ENCODE peak calls at places on chromosome 21, in ten cellular contexts. K is hepatocyte; V is suprapubic skin; B is pancreas; F is GM23338; D is iPS DF 6.9; U is uterus; T is A673; L is CD4-positive, alpha-beta T cell; W is MM.1S. Z is an unnamed sample.

GRCh38 chr21:45513741-45514310 is 28.4 kb downstream of the SLC19A1 start:
- DNase-seq in K (no peak), V (peak; percentile 34), B (peak; percentile 23), F (no peak), D (no peak), U (no peak), T (no peak), L (no peak), W (no peak), Z (no peak)

GRCh38 chr21:45204395-45204794 is 83.3 kb downstream of the POFUT2 start:
- DNase-seq in K (no peak), V (no peak), B (no peak), F (no peak), D (no peak), U (no peak), T (no peak), L (no peak), W (no peak), Z (no peak)

GRCh38 chr21:16800536-16800935 is 712.3 kb upstream of the CXADR start:
- DNase-seq in K (no peak), V (no peak), B (no peak), F (no peak), D (no peak), U (no peak), T (no peak), L (no peak), W (no peak), Z (no peak)

GRCh38 chr21:45285266-45285931 is 2.3 kb downstream of the POFUT2 start:
- DNase-seq in K (no peak), V (peak; percentile 49), B (no peak), F (no peak), D (no peak), U (peak; percentile 10), T (no peak), L (no peak), W (no peak), Z (no peak)

GRCh38 chr21:41403966-41404365 is 22.1 kb upstream of the MX1 start:
- DNase-seq in K (no peak), V (no peak), B (no peak), F (no peak), D (no peak), U (no peak), T (no peak), L (no peak), W (no peak), Z (no peak)

GRCh38 chr21:38478782-38479181 is 19.5 kb downstream of the ERG start:
- DNase-seq in K (no peak), V (no peak), B (no peak), F (no peak), D (no peak), U (no peak), T (no peak), L (no peak), W (peak; percentile 78), Z (no peak)

GRCh38 chr21:37220433-37220980 is 46.6 kb downstream of the VPS26C start:
- DNase-seq in K (no peak), V (no peak), B (no peak), F (peak; percentile 66), D (no peak), U (no peak), T (peak; percentile 44), L (no peak), W (peak; percentile 12), Z (peak; percentile 56)

GRCh38 chr21:17495680-17496079 is 17.2 kb upstream of the CXADR start:
- DNase-seq in K (no peak), V (no peak), B (no peak), F (no peak), D (no peak), U (no peak), T (no peak), L (no peak), W (no peak), Z (no peak)

GRCh38 chr21:16211339-16212303 is 481.8 kb downstream of the USP25 start:
- DNase-seq in K (no peak), V (no peak), B (no peak), F (no peak), D (no peak), U (no peak), T (peak; percentile 3), L (no peak), W (no peak), Z (no peak)

GRCh38 chr21:46667191-46667734 is 31.8 kb downstream of the PRMT2 start:
- DNase-seq in K (no peak), V (no peak), B (no peak), F (peak; percentile 70), D (no peak), U (no peak), T (peak; percentile 39), L (no peak), W (no peak), Z (no peak)

GRCh38 chr21:46667735-46668380 is 32.4 kb downstream of the PRMT2 start:
- DNase-seq in K (peak; percentile 41), V (no peak), B (no peak), F (peak; percentile 69), D (no peak), U (no peak), T (peak; percentile 58), L (no peak), W (no peak), Z (no peak)

GRCh38 chr21:46664316-46664995 is 29.0 kb downstream of the PRMT2 start:
- DNase-seq in K (no peak), V (no peak), B (no peak), F (no peak), D (no peak), U (no peak), T (no peak), L (no peak), W (no peak), Z (no peak)

GRCh38 chr21:46663754-46664153 is 28.3 kb downstream of the PRMT2 start:
- DNase-seq in K (no peak), V (no peak), B (no peak), F (no peak), D (no peak), U (no peak), T (no peak), L (no peak), W (no peak), Z (no peak)

DNA sequence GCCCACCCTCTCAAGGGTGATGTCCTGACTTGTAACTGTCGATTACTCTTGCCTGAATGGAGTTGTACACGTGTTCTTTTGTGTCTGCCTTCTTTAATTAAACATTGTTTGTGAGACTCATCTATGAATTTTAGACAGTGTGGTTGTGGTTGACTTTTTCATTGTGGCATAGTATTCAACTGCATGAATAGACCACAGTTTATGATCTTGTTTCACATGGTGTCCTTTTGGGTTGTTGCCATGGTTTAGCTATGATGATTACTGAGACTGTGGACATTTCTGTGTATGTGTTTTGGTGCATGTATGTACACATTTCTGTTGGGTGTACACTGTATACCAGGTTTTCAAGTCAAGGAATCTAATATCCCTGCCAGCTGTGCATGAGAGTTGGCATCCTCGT is 30.1 kb downstream of the PRMT2 start:
- DNase-seq in K (no peak), V (no peak), B (no peak), F (no peak), D (no peak), U (no peak), T (no peak), L (no peak), W (no peak), Z (no peak)
- H3K27ac ChIP-seq in K (no peak overlapping the region), V (no peak overlapping the region), B (no peak overlapping the region), F (no peak overlapping the region), D (no peak overlapping the region), U (no peak overlapping the region), T (no peak overlapping the region), L (no peak overlapping the region), W (no peak overlapping the region), Z (no peak overlapping the region)

GRCh38 chr21:25296239-25296638 is 311.0 kb downstream of the MRPL39 start:
- DNase-seq in K (peak; percentile 24), V (no peak), B (no peak), F (no peak), D (no peak), U (no peak), T (no peak), L (no peak), W (no peak), Z (no peak)

GRCh38 chr21:25300632-25301031 is 306.6 kb downstream of the MRPL39 start:
- DNase-seq in K (no peak), V (no peak), B (no peak), F (peak; percentile 6), D (no peak), U (no peak), T (no peak), L (no peak), W (no peak), Z (no peak)

GRCh38 chr21:25297117-25297516 is 310.2 kb downstream of the MRPL39 start:
- DNase-seq in K (no peak), V (no peak), B (no peak), F (no peak), D (no peak), U (no peak), T (no peak), L (no peak), W (no peak), Z (no peak)

GRCh38 chr21:25298512-25299491 is 308.5 kb downstream of the MRPL39 start:
- DNase-seq in K (no peak), V (no peak), B (no peak), F (no peak), D (no peak), U (no peak), T (no peak), L (no peak), W (peak; percentile 37), Z (no peak)
- H3K27ac ChIP-seq in K (no peak overlapping the region), V (no peak overlapping the region), B (no peak overlapping the region), F (no peak overlapping the region), D (no peak overlapping the region), U (no peak overlapping the region), T (no peak overlapping the region), L (no peak overlapping the region), W (peak overlapping the region; percentile 39), Z (no peak overlapping the region)

DNA sequence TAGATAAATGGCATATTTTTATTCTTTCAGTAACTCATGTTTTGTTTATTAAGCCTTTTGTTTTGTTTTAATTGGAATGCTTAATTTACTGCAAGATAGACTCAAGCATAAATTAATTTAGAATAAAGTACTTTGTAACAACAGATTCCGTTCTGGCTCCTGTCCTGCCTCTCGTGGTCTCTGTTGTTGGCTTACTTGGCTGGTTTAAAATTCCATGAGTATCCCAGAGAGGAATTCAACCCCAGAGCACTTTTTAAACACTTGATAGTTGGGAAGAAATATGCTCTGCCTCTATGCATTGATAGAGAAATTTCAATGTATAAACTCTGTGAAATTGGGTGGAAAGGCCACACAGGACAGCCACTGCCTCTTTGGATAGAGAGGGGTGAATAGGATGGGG is 89.7 kb downstream of the ATP5PO start:
- DNase-seq in K (no peak), V (no peak), B (no peak), F (no peak), D (no peak), U (peak; percentile 45), T (no peak), L (no peak), W (no peak), Z (no peak)
- H3K27ac ChIP-seq in K (no peak overlapping the region), V (peak overlapping the region; percentile 10), B (no peak overlapping the region), F (no peak overlapping the region), D (no peak overlapping the region), U (peak overlapping the region; percentile 74), T (no peak overlapping the region), L (no peak overlapping the region), W (no peak overlapping the region), Z (no peak overlapping the region)

DNA sequence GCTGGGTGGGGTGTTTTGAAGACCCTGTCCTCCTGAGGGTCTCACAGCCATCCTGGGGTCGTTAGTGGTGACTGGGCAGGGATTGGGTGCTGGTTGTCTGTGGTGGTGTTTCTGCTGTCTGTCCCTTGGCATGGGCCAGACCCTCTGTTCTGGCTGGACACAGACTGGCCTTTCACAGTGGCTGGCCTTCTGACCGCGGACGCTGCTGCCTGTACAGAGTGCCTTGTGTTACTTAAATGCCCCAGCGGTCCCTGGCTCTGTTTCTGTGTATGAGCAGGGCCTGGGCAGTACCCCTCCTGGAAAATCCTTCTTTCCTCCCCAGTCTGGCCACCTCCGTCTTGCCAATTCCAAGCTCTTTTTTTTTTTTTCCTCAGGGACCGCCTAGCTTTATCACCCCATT is 50.9 kb downstream of the SH3BGR start:
- DNase-seq in K (no peak), V (no peak), B (no peak), F (no peak), D (no peak), U (no peak), T (no peak), L (no peak), W (no peak), Z (peak; percentile 65)
- H3K27ac ChIP-seq in K (no peak overlapping the region), V (no peak overlapping the region), B (no peak overlapping the region), F (no peak overlapping the region), D (no peak overlapping the region), U (no peak overlapping the region), T (no peak overlapping the region), L (no peak overlapping the region), W (no peak overlapping the region), Z (peak overlapping the region; percentile 80)

Z was measured in substantia nigra.